ENCODE peak calls at places on chromosomes 16 and 17, in seven cellular contexts. P, U, E, J, N, G and R are unnamed samples.
A peak's percentile ranks its signal among the peaks of the same experiment; 100 is the strongest.

GRCh38 chr16:77273-77806 is 685 bp upstream of the MPG start:
- DNase-seq in J (peak; percentile 78), G (peak; percentile 29), U (no peak), N (no peak), E (no peak), P (no peak), R (peak; percentile 86)

GRCh38 chr16:15775663-15776304 is 81.0 kb downstream of the MYH11 start:
- DNase-seq in N (no peak), J (no peak), P (no peak), E (no peak), G (no peak), U (no peak), R (no peak)

GRCh38 chr16:78705694-78706093 is 606.2 kb downstream of the WWOX start:
- DNase-seq in G (peak; percentile 82), J (no peak), U (peak; percentile 9), N (peak; percentile 2), P (peak; percentile 34), E (no peak), R (peak; percentile 4)

GRCh38 chr17:66449418-66449977 is 147.1 kb downstream of the PRKCA start:
- DNase-seq in J (no peak), U (no peak), N (no peak), P (no peak), G (no peak), E (no peak), R (no peak)

GRCh38 chr16:57518922-57519321 is 17.4 kb downstream of the CCDC102A start:
- DNase-seq in J (no peak), E (no peak), P (no peak), G (peak; percentile 41), N (no peak), U (no peak), R (no peak)

GRCh38 chr17:16521070-16521727 is 29.2 kb upstream of the LRRC75A start:
- DNase-seq in P (peak; percentile 72), E (peak; percentile 77), J (peak; percentile 69), U (peak; percentile 39), G (peak; percentile 87), N (peak; percentile 63), R (peak; percentile 83)

GRCh38 chr16:58249780-58250478 is 44.9 kb downstream of the PRSS54 start:
- DNase-seq in N (no peak), J (peak; percentile 95), U (peak; percentile 40), P (peak; percentile 94), E (peak; percentile 63), G (peak; percentile 63), R (peak; percentile 96)

GRCh38 chr16:1287982-1288670 is 21.3 kb upstream of the UBE2I start:
- DNase-seq in E (no peak), U (no peak), N (no peak), P (no peak), J (no peak), G (no peak), R (no peak)

GRCh38 chr16:8872967-8873865 is 4.4 kb upstream of the CARHSP1 start:
- DNase-seq in N (no peak), J (no peak), E (no peak), G (peak; percentile 67), P (no peak), U (no peak), R (no peak)

GRCh38 chr17:67520916-67521772 is 144.1 kb downstream of the PITPNC1 start:
- DNase-seq in G (no peak), J (no peak), P (no peak), E (no peak), N (no peak), U (no peak), R (no peak)

GRCh38 chr16:83942815-83943515 is 10.1 kb upstream of the OSGIN1 start:
- DNase-seq in G (peak; percentile 98), N (no peak), E (no peak), P (no peak), J (no peak), U (no peak), R (no peak)

GRCh38 chr16:10564591-10564990 is 15.8 kb downstream of the EMP2 start:
- DNase-seq in G (no peak), N (no peak), P (no peak), E (no peak), J (no peak), U (no peak), R (no peak)

GRCh38 chr16:10565167-10565566 is 15.2 kb downstream of the EMP2 start:
- DNase-seq in G (peak; percentile 66), J (no peak), N (no peak), P (no peak), U (no peak), E (no peak), R (no peak)

GRCh38 chr16:10561425-10561824 is 19.0 kb downstream of the EMP2 start:
- DNase-seq in G (no peak), N (no peak), E (no peak), J (no peak), P (no peak), U (no peak), R (no peak)

GRCh38 chr16:10561001-10561400 is 19.4 kb downstream of the EMP2 start:
- DNase-seq in P (no peak), G (no peak), U (no peak), E (no peak), N (no peak), J (no peak), R (no peak)

GRCh38 chr16:10562361-10562899 is 18.0 kb downstream of the EMP2 start:
- DNase-seq in J (no peak), G (no peak), U (no peak), E (no peak), N (no peak), P (no peak), R (no peak)
- H3K27ac ChIP-seq in J (no peak overlapping the region), G (no peak overlapping the region), U (no peak overlapping the region), E (no peak overlapping the region), N (no peak overlapping the region), P (no peak overlapping the region), R (no peak overlapping the region)

DNA sequence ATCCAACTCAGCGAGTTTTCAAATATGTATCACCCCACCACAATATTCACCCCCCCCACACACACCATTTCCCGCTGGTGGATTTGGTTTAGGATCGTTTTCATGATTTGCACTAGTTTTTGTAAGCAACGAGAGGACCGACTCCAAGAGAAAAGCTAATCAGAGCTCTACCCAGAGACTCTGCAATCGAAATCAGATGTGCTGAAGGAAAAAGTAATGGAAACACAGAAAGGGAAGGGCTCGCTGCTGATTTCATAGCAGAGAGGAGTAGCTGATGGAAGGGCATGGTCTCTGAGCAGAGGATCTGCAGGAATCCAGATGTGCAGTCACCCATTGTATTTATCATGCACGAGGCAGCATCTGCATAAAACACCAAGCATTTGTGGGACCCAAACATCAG is 163.2 kb upstream of the DYNLRB2 start:
- DNase-seq in G (no peak), U (no peak), E (no peak), P (no peak), N (no peak), J (no peak), R (no peak)
- TF ChIP-seq SIN3A in G (no peak), U (no peak), E (no peak), P (no peak), N (no peak), J (no peak), R (no peak)

GRCh38 chr17:81579298-81579697 is 27.1 kb upstream of the FAAP100 start:
- DNase-seq in G (no peak), N (no peak), P (no peak), U (no peak), J (no peak), E (no peak), R (no peak)
- H3K27ac ChIP-seq in G (no peak overlapping the region), N (peak overlapping the region; percentile 100), P (peak overlapping the region; percentile 26), U (no peak overlapping the region), J (no peak overlapping the region), E (no peak overlapping the region), R (peak overlapping the region; percentile 17)

DNA sequence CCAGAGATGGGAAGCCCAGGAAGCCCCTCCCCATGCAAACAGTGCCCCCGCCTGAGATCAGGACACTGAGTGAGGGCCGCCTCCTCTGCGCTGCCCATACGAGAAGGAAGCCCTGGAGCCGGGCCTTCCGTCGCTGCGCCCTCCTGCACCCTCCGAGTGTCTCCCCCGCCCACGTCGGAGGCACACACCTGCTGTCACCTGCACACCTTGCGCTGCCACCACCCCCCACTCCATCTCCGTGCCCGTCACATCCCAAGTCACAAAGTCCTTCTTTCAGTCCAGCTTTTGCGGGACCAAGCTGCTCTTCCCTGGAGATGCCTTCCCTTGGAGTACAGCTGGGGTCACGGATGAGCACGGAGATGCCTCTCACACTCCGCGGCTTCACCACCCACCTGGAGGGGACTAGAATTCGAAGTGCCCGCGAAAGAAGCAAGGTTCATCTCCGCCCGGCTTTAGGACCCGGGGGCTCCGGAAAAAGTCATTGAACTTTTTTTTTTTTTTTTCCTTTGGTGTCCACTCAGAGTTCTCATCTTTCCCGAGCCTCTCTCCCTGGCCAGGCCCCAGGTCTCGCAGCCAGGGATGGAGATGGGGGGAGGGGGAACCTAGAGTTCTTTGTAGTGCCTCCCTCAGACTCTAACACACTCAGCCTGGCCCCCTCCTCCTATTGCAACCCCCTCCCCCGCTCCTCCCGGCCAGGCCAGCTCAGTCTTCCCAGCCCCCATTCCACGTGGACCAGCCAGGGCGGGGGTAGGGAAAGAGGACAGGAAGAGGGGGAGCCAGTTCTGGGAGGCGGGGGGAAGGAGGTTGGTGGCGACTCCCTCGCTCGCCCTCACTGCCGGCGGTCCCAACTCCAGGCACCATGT is at the start of gene FKBP10:
- DNase-seq in J (peak; percentile 91), P (peak; percentile 39), G (peak; percentile 90), U (no peak), E (peak; percentile 54), N (peak; percentile 51), R (peak; percentile 97)
- TF ChIP-seq SIN3A in J (peak; percentile 83), P (no peak), G (no peak), U (no peak), E (no peak), N (peak; percentile 66), R (peak; percentile 77)

DNA sequence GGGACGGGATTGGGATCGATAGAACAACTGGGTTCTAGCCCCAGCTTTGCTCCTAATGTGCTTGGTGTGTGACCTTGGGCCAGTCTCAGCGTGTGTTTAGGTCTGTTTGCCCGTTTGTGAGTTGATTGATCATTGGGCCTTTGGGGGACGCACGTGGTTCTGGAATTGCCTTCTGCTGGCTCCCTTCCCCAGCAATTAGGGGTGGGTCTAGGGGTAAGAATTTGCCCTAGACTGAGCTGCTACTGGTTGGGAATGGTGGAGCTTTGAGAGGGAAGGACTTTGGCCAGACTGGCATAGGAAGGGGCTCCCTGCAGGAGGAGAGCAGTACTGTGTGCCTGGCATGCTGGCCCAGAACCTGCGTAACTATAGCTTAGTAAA is 1.5 kb downstream of the SPNS2 start:
- DNase-seq in N (no peak), J (no peak), G (no peak), P (no peak), U (no peak), E (no peak), R (no peak)
- H3K27ac ChIP-seq in N (no peak overlapping the region), J (no peak overlapping the region), G (no peak overlapping the region), P (no peak overlapping the region), U (no peak overlapping the region), E (no peak overlapping the region), R (no peak overlapping the region)